ENCODE peak calls at places on chromosomes 4 and X, in four cellular contexts. One of them, this sample, is unnamed.

GRCh38 chrX:40278340-40279090 is 180.8 kb upstream of the BCOR start:
- DNase-seq in K562: no peak
- DNase-seq in HepG2: no peak
- DNase-seq in GM12878: no peak
- DNase-seq in this sample: no peak

GRCh38 chrX:19017271-19017670 is 33.4 kb upstream of the PHKA2 start:
- DNase-seq in K562: peak
- DNase-seq in HepG2: peak
- DNase-seq in GM12878: no peak
- DNase-seq in this sample: peak

GRCh38 chr4:118849867-118850812 is 14.2 kb upstream of the SEC24D start:
- DNase-seq in K562: no peak
- DNase-seq in HepG2: no peak
- DNase-seq in GM12878: no peak
- DNase-seq in this sample: no peak

GRCh38 chr4:92791876-92792490 is 488.2 kb downstream of the GRID2 start:
- DNase-seq in K562: no peak
- DNase-seq in HepG2: no peak
- DNase-seq in GM12878: no peak
- DNase-seq in this sample: no peak

GRCh38 chr4:101600287-101600686 is 190.2 kb upstream of the BANK1 start:
- DNase-seq in K562: no peak
- DNase-seq in HepG2: no peak
- DNase-seq in GM12878: no peak
- DNase-seq in this sample: no peak

GRCh38 chr4:65561164-65561563 is 109.1 kb downstream of the EPHA5 start:
- DNase-seq in K562: no peak
- DNase-seq in HepG2: no peak
- DNase-seq in GM12878: no peak
- DNase-seq in this sample: no peak

GRCh38 chr4:26127851-26128337 is 192.9 kb upstream of the RBPJ start:
- DNase-seq in K562: no peak
- DNase-seq in HepG2: no peak
- DNase-seq in GM12878: no peak
- DNase-seq in this sample: no peak

GRCh38 chr4:145531193-145531592 is 49.5 kb downstream of the SMAD1 start:
- DNase-seq in K562: no peak
- DNase-seq in HepG2: no peak
- DNase-seq in GM12878: no peak
- DNase-seq in this sample: no peak

GRCh38 chr4:161841759-161842158 is 322.0 kb downstream of the FSTL5 start:
- DNase-seq in K562: no peak
- DNase-seq in HepG2: no peak
- DNase-seq in GM12878: no peak
- DNase-seq in this sample: no peak
- TF ChIP-seq CBFB in K562: no peak
- TF ChIP-seq CBFB in HepG2: no peak
- TF ChIP-seq CBFB in GM12878: no peak
- TF ChIP-seq CBFB in this sample: no peak

GRCh38 chr4:140125374-140125773 is 28.6 kb downstream of the MAML3 start:
- DNase-seq in K562: no peak
- DNase-seq in HepG2: no peak
- DNase-seq in GM12878: no peak
- DNase-seq in this sample: no peak

GRCh38 chr4:140123666-140124377 is 30.2 kb downstream of the MAML3 start:
- DNase-seq in K562: no peak
- DNase-seq in HepG2: no peak
- DNase-seq in GM12878: no peak
- DNase-seq in this sample: no peak

GRCh38 chr4:140122891-140123290 is 31.1 kb downstream of the MAML3 start:
- DNase-seq in K562: no peak
- DNase-seq in HepG2: no peak
- DNase-seq in GM12878: no peak
- DNase-seq in this sample: no peak

GRCh38 chr4:140127422-140127821 is 26.6 kb downstream of the MAML3 start:
- DNase-seq in K562: no peak
- DNase-seq in HepG2: no peak
- DNase-seq in GM12878: no peak
- DNase-seq in this sample: no peak

GRCh38 chr4:140126261-140126660 is 27.7 kb downstream of the MAML3 start:
- DNase-seq in K562: no peak
- DNase-seq in HepG2: no peak
- DNase-seq in GM12878: no peak
- DNase-seq in this sample: no peak
- TF ChIP-seq SP1 in K562: no peak
- TF ChIP-seq SP1 in HepG2: no peak
- TF ChIP-seq SP1 in GM12878: no peak
- TF ChIP-seq SP1 in this sample: no peak

GRCh38 chr4:152499322-152499721 is 36.6 kb downstream of the FBXW7 start:
- DNase-seq in K562: no peak
- DNase-seq in HepG2: no peak
- DNase-seq in GM12878: no peak
- DNase-seq in this sample: no peak

GRCh38 chr4:152503606-152504290 is 32.1 kb downstream of the FBXW7 start:
- DNase-seq in K562: no peak
- DNase-seq in HepG2: no peak
- DNase-seq in GM12878: no peak
- DNase-seq in this sample: no peak

GRCh38 chr4:152500308-152500707 is 35.6 kb downstream of the FBXW7 start:
- DNase-seq in K562: no peak
- DNase-seq in HepG2: no peak
- DNase-seq in GM12878: no peak
- DNase-seq in this sample: no peak

GRCh38 chr4:152501846-152502536 is 33.9 kb downstream of the FBXW7 start:
- DNase-seq in K562: no peak
- DNase-seq in HepG2: no peak
- DNase-seq in GM12878: no peak
- DNase-seq in this sample: no peak

DNA sequence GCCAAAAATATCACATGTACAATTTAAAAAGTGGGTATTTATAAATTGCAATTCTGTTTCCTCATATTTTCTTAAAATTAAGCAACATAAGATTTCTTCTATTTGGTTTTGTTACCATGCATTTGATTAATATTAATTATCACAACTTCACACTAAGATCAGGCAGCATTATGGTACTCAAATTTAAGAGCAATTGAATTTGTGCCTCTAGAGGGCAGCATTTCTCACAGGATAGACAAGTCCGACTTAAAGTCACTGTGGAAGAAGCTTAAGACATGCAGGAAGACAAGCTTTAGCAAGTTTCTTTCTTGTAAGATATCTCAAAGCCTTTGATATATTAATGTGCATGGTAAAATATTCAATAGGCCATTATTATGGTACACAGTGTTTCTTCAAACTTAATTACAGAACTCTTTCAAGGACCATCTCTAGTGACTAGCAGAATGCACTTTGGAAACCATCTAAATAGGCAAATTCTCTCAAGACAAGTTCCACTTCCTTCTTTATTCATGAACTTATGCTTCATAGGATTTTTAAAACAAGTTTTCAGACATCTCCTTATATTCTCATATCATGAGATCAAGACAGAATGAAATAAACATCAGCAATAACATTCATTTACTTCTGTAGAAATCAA is 35.0 kb downstream of the FBXW7 start:
- DNase-seq in K562: peak
- DNase-seq in HepG2: peak
- DNase-seq in GM12878: peak
- DNase-seq in this sample: peak
- TF ChIP-seq CBFB in K562: no peak
- TF ChIP-seq CBFB in HepG2: no peak
- TF ChIP-seq CBFB in GM12878: no peak
- TF ChIP-seq CBFB in this sample: no peak

GRCh38 chr4:183988874-183989273 is 83.8 kb downstream of the STOX2 start:
- DNase-seq in K562: no peak
- DNase-seq in HepG2: no peak
- DNase-seq in GM12878: no peak
- DNase-seq in this sample: no peak

GRCh38 chr4:183986645-183987528 is 81.8 kb downstream of the STOX2 start:
- DNase-seq in K562: no peak
- DNase-seq in HepG2: no peak
- DNase-seq in GM12878: no peak
- DNase-seq in this sample: no peak

GRCh38 chr4:183987987-183988392 is 82.9 kb downstream of the STOX2 start:
- DNase-seq in K562: peak
- DNase-seq in HepG2: peak
- DNase-seq in GM12878: no peak
- DNase-seq in this sample: no peak

GRCh38 chr4:183989471-183989870 is 84.4 kb downstream of the STOX2 start:
- DNase-seq in K562: no peak
- DNase-seq in HepG2: no peak
- DNase-seq in GM12878: no peak
- DNase-seq in this sample: no peak

GRCh38 chr4:183987529-183987946 is 82.4 kb downstream of the STOX2 start:
- DNase-seq in K562: no peak
- DNase-seq in HepG2: no peak
- DNase-seq in GM12878: no peak
- DNase-seq in this sample: peak
- TF ChIP-seq SP1 in K562: no peak
- TF ChIP-seq SP1 in HepG2: no peak
- TF ChIP-seq SP1 in GM12878: no peak
- TF ChIP-seq SP1 in this sample: no peak

DNA sequence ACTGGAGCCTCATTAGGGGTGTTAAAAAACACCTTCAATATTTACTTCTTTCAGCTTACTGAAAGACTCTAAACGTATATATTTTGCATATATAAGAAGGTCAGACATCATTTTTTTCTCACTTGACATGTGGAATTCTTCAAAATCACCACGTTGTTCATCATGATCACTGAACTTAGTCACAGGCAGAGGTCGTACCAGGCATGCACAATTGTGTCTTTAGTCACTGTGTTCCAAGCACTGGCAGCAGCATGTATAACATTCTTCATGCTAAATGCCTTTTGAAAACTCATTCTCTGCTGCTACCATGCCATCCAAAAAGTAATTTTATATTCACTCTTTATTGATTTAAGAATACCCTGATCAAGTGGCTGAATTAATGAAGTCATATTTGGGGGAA is 229.3 kb upstream of the ARSJ start:
- DNase-seq in K562: no peak
- DNase-seq in HepG2: no peak
- DNase-seq in GM12878: no peak
- DNase-seq in this sample: no peak
- TF ChIP-seq CBFB in K562: no peak
- TF ChIP-seq CBFB in HepG2: no peak
- TF ChIP-seq CBFB in GM12878: no peak
- TF ChIP-seq CBFB in this sample: no peak

GRCh38 chr4:1740021-1740545 is 18.8 kb downstream of the TACC3 start:
- DNase-seq in K562: no peak
- DNase-seq in HepG2: no peak
- DNase-seq in GM12878: no peak
- DNase-seq in this sample: no peak

GRCh38 chr4:1741208-1741607 is 19.9 kb downstream of the TACC3 start:
- DNase-seq in K562: no peak
- DNase-seq in HepG2: no peak
- DNase-seq in GM12878: no peak
- DNase-seq in this sample: no peak

GRCh38 chr4:1737666-1738065 is 16.3 kb downstream of the TACC3 start:
- DNase-seq in K562: no peak
- DNase-seq in HepG2: no peak
- DNase-seq in GM12878: no peak
- DNase-seq in this sample: no peak

GRCh38 chr4:1738410-1738809 is 17.1 kb downstream of the TACC3 start:
- DNase-seq in K562: no peak
- DNase-seq in HepG2: no peak
- DNase-seq in GM12878: no peak
- DNase-seq in this sample: no peak

DNA sequence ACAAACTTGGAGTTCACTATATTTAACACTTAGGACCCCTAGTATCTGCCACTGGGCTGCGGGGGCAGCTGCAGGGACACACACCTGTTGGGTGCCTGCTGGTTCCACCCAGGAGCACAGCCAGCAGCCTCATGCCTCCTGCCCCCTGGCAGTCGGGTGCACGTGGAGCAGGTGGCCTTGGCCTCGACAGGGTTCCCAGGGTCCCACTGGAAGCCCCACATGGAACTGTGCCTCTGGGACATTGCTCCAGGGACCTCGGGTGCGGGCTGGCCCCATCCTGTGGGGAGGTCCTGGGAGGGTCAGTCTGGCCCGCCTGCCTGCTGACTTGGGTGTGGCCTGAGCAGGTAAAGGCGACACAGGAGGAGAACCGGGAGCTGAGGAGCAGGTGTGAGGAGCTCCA is 18.0 kb downstream of the TACC3 start:
- DNase-seq in K562: no peak
- DNase-seq in HepG2: no peak
- DNase-seq in GM12878: no peak
- DNase-seq in this sample: no peak
- TF ChIP-seq SP1 in K562: no peak
- TF ChIP-seq SP1 in HepG2: no peak
- TF ChIP-seq SP1 in GM12878: no peak
- TF ChIP-seq SP1 in this sample: no peak

This sample was measured in WTC11.